ENCODE peak calls at places on chromosomes 11 and 22, in eight cellular contexts. M, Z, G, R, N, F, W and T are unnamed samples. For H3K36me3, the result is how much of the 10 kb centered on the place peaks cover.

GRCh38 chr22:45804319-45804985 is 132.8 kb downstream of the ATXN10 start:
- DNase-seq in M (no peak), Z (no peak), G (no peak), R (no peak), N (no peak), F (no peak), W (no peak), T (no peak)

GRCh38 chr11:74871037-74871436 is 77.9 kb downstream of the XRRA1 start:
- DNase-seq in M (no peak), Z (no peak), G (no peak), R (no peak), N (no peak), F (no peak), W (no peak), T (no peak)

GRCh38 chr11:72081856-72082255 is 1.2 kb downstream of the LRRC51 start:
- DNase-seq in M (no peak), Z (no peak), G (no peak), R (no peak), N (no peak), F (no peak), W (peak), T (no peak)

GRCh38 chr22:39627208-39627607 is 56.7 kb downstream of the CACNA1I start:
- DNase-seq in M (peak), Z (no peak), G (no peak), R (no peak), N (no peak), F (no peak), W (no peak), T (no peak)

GRCh38 chr11:62599069-62599696 is 2.5 kb downstream of the MTA2 start:
- DNase-seq in M (peak), Z (peak), G (peak), R (peak), N (peak), F (peak), W (peak), T (peak)

GRCh38 chr11:125091247-125091876 is 20.1 kb downstream of the TMEM218 start:
- DNase-seq in M (no peak), Z (no peak), G (peak), R (no peak), N (peak), F (peak), W (peak), T (peak)

GRCh38 chr11:101894505-101894904 is 20.3 kb upstream of the CEP126 start:
- DNase-seq in M (no peak), Z (no peak), G (no peak), R (no peak), N (no peak), F (no peak), W (no peak), T (no peak)

GRCh38 chr22:20159088-20159487 is 8.2 kb upstream of the CCDC188 start:
- DNase-seq in M (no peak), Z (no peak), G (no peak), R (no peak), N (no peak), F (no peak), W (no peak), T (no peak)

GRCh38 chr11:117483372-117483771 is 155.7 kb downstream of the CEP164 start:
- DNase-seq in M (no peak), Z (no peak), G (no peak), R (no peak), N (no peak), F (no peak), W (no peak), T (no peak)

GRCh38 chr22:39593061-39593930 is 22.7 kb downstream of the CACNA1I start:
- DNase-seq in M (no peak), Z (no peak), G (no peak), R (no peak), N (no peak), F (no peak), W (no peak), T (no peak)

GRCh38 chr22:30605449-30606110 is 1.4 kb upstream of the TCN2 start:
- DNase-seq in M (no peak), Z (peak), G (no peak), R (peak), N (peak), F (peak), W (peak), T (peak)

GRCh38 chr11:134050541-134051383 is 18.1 kb upstream of the JAM3 start:
- DNase-seq in M (peak), Z (peak), G (no peak), R (peak), N (peak), F (peak), W (peak), T (peak)

GRCh38 chr11:126817523-126818450 is 182.8 kb downstream of the KIRREL3 start:
- DNase-seq in M (no peak), Z (no peak), G (no peak), R (no peak), N (no peak), F (no peak), W (no peak), T (no peak)

GRCh38 chr11:5596611-5597201 is at the start of gene TRIM6:
- DNase-seq in M (peak), Z (peak), G (no peak), R (peak), N (peak), F (peak), W (peak), T (peak)

GRCh38 chr11:117381481-117381880 is 53.8 kb downstream of the CEP164 start:
- DNase-seq in M (no peak), Z (no peak), G (no peak), R (no peak), N (no peak), F (no peak), W (no peak), T (no peak)

GRCh38 chr11:11995601-11996000 is 12.8 kb downstream of the DKK3 start:
- DNase-seq in M (no peak), Z (no peak), G (no peak), R (no peak), N (no peak), F (no peak), W (no peak), T (no peak)

GRCh38 chr11:11993814-11994213 is 14.6 kb downstream of the DKK3 start:
- DNase-seq in M (no peak), Z (no peak), G (no peak), R (no peak), N (no peak), F (peak), W (peak), T (no peak)

GRCh38 chr11:11992257-11992690 is 16.2 kb downstream of the DKK3 start:
- DNase-seq in M (no peak), Z (peak), G (no peak), R (no peak), N (no peak), F (peak), W (peak), T (no peak)

GRCh38 chr11:11989774-11990744 is 18.4 kb downstream of the DKK3 start:
- DNase-seq in M (no peak), Z (no peak), G (no peak), R (no peak), N (no peak), F (peak), W (no peak), T (no peak)

DNA sequence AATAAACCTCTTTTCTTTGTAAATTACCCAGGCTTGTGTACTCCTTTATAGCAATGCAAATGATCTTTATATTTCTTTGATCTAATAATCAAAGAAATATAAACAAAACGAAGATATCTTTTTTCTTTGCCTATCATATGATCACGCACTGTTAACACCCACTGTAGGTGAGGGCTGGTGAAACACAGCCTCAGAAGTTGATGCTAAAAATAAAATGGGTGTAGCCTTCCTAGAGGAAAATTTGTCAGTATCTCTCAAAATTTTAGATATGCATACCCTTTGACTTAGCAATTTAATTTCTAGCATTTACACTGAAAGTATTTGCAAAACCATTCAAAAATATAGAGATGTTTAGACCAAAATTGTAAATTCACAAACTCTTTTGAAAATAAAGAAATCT is 15.6 kb downstream of the DKK3 start:
- DNase-seq in M (no peak), Z (no peak), G (no peak), R (no peak), N (no peak), F (no peak), W (no peak), T (no peak)
- H3K36me3 ChIP-seq in M (under half), Z (under half), G (under half), R (under half), N (under half), F (under half), W (under half), T (under half)

GRCh38 chr11:65854161-65854592 is 3.8 kb downstream of the CFL1 start:
- DNase-seq in M (no peak), Z (peak), G (no peak), R (peak), N (no peak), F (no peak), W (no peak), T (peak)

GRCh38 chr11:65856689-65857499 is 1.1 kb downstream of the CFL1 start:
- DNase-seq in M (peak), Z (peak), G (no peak), R (peak), N (peak), F (peak), W (peak), T (peak)

GRCh38 chr11:65857500-65858353 is at the start of gene CFL1:
- DNase-seq in M (peak), Z (peak), G (no peak), R (peak), N (peak), F (peak), W (peak), T (peak)

GRCh38 chr11:65854871-65855837 is 2.8 kb downstream of the CFL1 start:
- DNase-seq in M (no peak), Z (no peak), G (no peak), R (peak), N (no peak), F (no peak), W (no peak), T (peak)

DNA sequence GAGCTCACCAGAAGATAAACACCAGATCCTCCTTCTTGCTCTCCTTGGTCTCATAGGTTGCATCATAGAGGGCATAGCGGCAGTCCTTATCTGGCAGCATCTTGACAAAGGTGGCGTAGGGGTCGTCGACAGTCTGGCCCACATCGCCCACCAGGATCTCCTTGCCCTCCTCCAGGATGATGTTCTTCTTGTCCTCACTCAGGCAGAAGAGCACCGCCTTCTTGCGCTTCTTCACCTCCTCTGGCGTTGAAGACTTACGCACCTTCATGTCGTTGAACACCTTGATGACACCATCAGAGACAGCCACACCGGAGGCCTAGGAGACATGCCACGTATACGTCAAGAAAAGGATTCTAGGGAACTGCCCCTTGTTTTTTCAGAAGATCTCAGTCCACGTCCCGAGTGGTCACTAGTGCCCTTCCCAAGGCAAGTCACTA is 2.0 kb downstream of the CFL1 start:
- DNase-seq in M (no peak), Z (no peak), G (no peak), R (no peak), N (no peak), F (no peak), W (no peak), T (no peak)
- H3K36me3 ChIP-seq in M (under half), Z (half or more), G (under half), R (under half), N (under half), F (under half), W (half or more), T (under half)

GRCh38 chr11:35809561-35809960 is 134.3 kb upstream of the LDLRAD3 start:
- DNase-seq in M (no peak), Z (no peak), G (no peak), R (no peak), N (no peak), F (no peak), W (no peak), T (no peak)
- H3K36me3 ChIP-seq in M (under half), Z (under half), G (under half), R (under half), N (under half), F (under half), W (under half), T (under half)

DNA sequence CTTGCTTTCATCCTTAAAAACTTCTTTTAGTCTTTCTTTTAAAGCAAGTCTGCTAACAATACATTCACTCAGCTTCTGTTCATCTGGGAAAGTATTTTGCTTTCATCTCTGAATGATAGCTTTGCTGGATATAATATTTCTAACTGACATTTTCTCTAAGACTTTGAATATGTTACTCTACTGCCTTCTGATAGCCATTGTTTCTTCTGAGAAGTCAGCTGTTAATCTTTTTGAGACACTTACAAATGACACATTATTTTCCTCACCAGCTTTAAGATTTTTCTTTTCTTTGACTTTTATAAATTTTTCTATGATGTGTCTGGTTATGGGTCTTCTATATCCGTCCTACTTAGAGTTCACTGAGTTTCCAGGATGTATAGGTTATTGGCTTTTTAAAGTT is 643.1 kb downstream of the KCNA4 start:
- DNase-seq in M (no peak), Z (no peak), G (no peak), R (no peak), N (no peak), F (no peak), W (no peak), T (no peak)
- H3K36me3 ChIP-seq in M (under half), Z (under half), G (under half), R (under half), N (under half), F (under half), W (under half), T (under half)

GRCh38 chr11:68521962-68522626 is 61.5 kb downstream of the PPP6R3 start:
- DNase-seq in M (no peak), Z (no peak), G (no peak), R (no peak), N (no peak), F (no peak), W (no peak), T (no peak)

GRCh38 chr11:68513930-68514487 is 53.5 kb downstream of the PPP6R3 start:
- DNase-seq in M (no peak), Z (no peak), G (no peak), R (no peak), N (no peak), F (no peak), W (no peak), T (no peak)

GRCh38 chr11:68523743-68524142 is 63.2 kb downstream of the PPP6R3 start:
- DNase-seq in M (no peak), Z (no peak), G (no peak), R (no peak), N (no peak), F (no peak), W (no peak), T (no peak)

GRCh38 chr11:68517121-68517741 is 56.7 kb downstream of the PPP6R3 start:
- DNase-seq in M (no peak), Z (no peak), G (no peak), R (no peak), N (no peak), F (no peak), W (no peak), T (no peak)

DNA sequence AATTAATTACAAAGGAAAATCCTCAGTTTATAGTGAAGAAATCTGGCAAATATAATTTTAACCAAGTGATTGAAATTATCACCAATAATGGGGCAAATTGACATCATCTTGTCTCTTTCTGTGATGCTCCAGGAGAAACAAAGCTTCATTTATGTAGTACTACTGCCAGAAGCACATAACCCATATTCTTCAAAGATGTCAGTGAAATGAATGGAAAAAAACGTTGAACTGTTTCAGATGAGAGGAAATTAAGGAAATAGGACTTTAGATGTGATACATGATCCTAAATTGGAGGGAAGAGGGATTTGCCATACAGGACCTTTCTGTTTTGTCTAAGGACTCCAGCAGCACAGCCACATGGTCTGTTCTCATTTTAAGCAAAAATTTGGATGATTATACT is 57.6 kb downstream of the PPP6R3 start:
- DNase-seq in M (no peak), Z (no peak), G (no peak), R (no peak), N (no peak), F (no peak), W (no peak), T (no peak)
- H3K36me3 ChIP-seq in M (under half), Z (half or more), G (under half), R (under half), N (under half), F (under half), W (half or more), T (under half)

GRCh38 chr22:37235897-37236607 is 8.0 kb downstream of the RAC2 start:
- DNase-seq in M (no peak), Z (no peak), G (no peak), R (peak), N (peak), F (no peak), W (no peak), T (no peak)

GRCh38 chr22:37239336-37240239 is 4.5 kb downstream of the RAC2 start:
- DNase-seq in M (no peak), Z (no peak), G (no peak), R (peak), N (peak), F (no peak), W (no peak), T (no peak)

GRCh38 chr22:37234736-37235711 is 9.0 kb downstream of the RAC2 start:
- DNase-seq in M (no peak), Z (no peak), G (no peak), R (peak), N (peak), F (no peak), W (no peak), T (no peak)

GRCh38 chr22:37240240-37240940 is 3.7 kb downstream of the RAC2 start:
- DNase-seq in M (no peak), Z (no peak), G (no peak), R (peak), N (peak), F (no peak), W (no peak), T (no peak)

DNA sequence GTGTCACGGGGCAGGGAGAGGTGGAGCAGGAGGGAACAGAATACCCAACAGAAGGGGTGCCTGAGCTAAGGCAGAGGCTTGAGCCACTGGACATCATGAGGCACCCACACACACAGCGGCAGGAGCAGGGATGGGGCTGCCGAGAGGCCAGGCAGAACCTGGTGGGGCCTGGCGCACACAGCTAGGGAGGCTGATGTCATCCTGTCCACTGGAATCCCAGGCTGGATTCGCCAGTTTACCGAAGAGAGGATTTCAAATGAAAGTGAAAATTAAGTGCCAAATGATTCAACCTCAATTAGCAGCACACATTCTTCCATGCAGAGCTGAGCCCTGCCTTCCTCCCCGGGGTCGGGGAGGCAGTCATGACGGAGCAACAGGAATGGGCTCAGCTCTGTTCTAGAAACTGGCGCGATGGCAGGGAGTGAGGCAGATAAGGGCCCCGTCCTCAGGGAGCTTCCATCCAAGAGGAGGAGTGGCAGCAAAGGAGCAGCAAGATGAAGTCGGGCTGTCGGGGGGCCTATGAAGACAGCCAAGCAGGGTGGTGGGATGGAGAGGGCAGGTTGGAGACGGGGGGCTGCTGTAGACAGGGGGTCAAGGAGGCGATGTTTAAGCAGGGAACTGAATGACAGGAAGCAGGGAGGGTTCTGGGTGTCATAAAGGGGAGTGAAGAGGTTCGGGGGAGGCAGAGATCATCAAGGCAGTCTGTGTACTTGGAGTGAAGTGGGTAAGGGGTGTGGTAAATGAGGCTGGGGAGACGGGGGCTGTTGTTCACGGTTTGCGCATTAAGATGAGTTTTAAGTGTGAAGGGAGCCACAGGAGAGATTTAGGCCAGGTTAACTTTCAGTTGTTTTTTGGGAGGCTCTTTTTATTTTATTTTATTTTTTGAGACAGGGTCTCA is 6.4 kb downstream of the RAC2 start:
- DNase-seq in M (peak), Z (no peak), G (no peak), R (peak), N (peak), F (no peak), W (no peak), T (no peak)
- H3K36me3 ChIP-seq in M (under half), Z (under half), G (under half), R (under half), N (under half), F (under half), W (under half), T (under half)

DNA sequence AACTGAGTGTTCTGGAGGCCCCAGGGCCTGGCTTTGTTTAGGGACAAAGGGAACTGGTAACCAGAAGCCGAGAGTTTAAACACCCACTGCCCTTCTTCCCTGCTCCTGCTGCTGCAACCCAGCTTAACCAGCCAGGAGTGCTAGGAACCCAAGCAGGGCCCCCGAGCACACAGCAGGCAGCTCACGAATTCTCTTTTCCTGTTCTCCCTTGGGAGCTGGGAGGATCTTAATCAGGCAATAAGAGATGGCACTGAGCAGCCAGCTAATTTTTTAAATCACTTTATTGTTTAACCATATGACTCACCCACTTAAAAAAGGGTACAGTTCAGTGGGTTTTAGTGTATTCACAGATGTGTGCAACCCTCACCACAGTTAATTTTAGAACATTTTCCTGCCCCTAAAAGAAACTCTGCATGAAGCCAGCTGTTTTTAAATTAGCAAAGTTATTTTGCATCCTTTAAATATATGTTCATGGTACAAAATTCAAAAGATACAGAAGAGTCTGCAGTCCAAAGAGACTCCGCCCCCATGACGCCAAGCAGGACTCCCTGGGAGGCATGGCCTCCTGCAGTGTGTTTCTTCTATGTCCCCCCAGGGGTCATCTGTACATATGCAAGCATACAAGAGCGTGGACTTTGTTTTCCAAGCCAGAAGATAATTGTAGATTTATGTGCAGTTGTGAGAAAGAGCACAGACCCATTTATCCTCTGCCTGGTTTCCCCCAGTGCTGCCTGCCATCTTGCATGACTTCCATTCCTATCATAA is 18.9 kb upstream of the PPP6R3 start:
- DNase-seq in M (no peak), Z (no peak), G (no peak), R (no peak), N (no peak), F (peak), W (no peak), T (no peak)
- H3K36me3 ChIP-seq in M (under half), Z (half or more), G (under half), R (under half), N (half or more), F (under half), W (under half), T (under half)